ENCODE peak calls at places on chromosomes 3 and 15, in ten cellular contexts. J is body of pancreas; W is activated CD8-positive, alpha-beta memory T cell treated with anti-CD3 and anti-CD28 coated beads, Interleukin-2, amount 10 ng/mL, durations not matched to agents 7 days and 5 days; P is kidney epithelial cell; T is NAMALWA; L is AG08395; U is head of caudate nucleus; I is kidney; K is transverse colon; D is astrocyte of the spinal cord. X is an unnamed sample.

GRCh38 chr15:60548101-60548500 is 69.2 kb upstream of the ICE2 start:
- DNase-seq in U (no peak), W (peak; percentile 75), L (no peak), K (no peak), D (no peak), I (no peak), T (no peak), J (no peak), P (no peak), X (no peak)

GRCh38 chr3:132625613-132626012 is 28.5 kb downstream of the ACKR4 start:
- DNase-seq in I (no peak), L (no peak), W (no peak), U (no peak), J (no peak), K (no peak), T (peak; percentile 36), D (no peak), P (no peak), X (no peak)

GRCh38 chr3:59286791-59287531 is 237.1 kb upstream of the CFAP20DC start:
- DNase-seq in T (no peak), L (peak; percentile 81), I (no peak), J (peak; percentile 81), U (no peak), K (no peak), P (no peak), W (peak; percentile 71), D (no peak), X (no peak)

GRCh38 chr3:16090013-16090412 is 84.5 kb upstream of the GALNT15 start:
- DNase-seq in K (no peak), P (no peak), D (peak; percentile 96), W (no peak), L (peak; percentile 92), U (no peak), T (no peak), I (no peak), J (no peak), X (no peak)

GRCh38 chr15:54082836-54083492 is 104.7 kb downstream of the UNC13C start:
- DNase-seq in I (peak; percentile 51), K (no peak), W (no peak), D (no peak), T (peak; percentile 62), U (peak; percentile 10), J (no peak), P (no peak), L (no peak), X (peak; percentile 19)

GRCh38 chr15:84142888-84143337 is 92.7 kb upstream of the GOLGA6L4 start:
- DNase-seq in U (peak; percentile 73), L (peak; percentile 87), J (peak; percentile 83), K (peak; percentile 78), T (peak; percentile 96), W (peak; percentile 80), D (peak; percentile 75), P (peak; percentile 42), I (no peak), X (peak; percentile 87)

GRCh38 chr3:49024449-49024848 is 2.5 kb downstream of the NDUFAF3 start:
- DNase-seq in P (no peak), W (no peak), I (no peak), T (no peak), L (no peak), J (no peak), U (no peak), K (no peak), D (no peak), X (no peak)

GRCh38 chr3:197454014-197454413 is 101.8 kb downstream of the BDH1 start:
- DNase-seq in T (peak; percentile 58), K (peak; percentile 28), U (no peak), P (no peak), I (no peak), W (peak; percentile 46), J (no peak), D (no peak), L (peak; percentile 28), X (peak; percentile 57)

GRCh38 chr3:183182073-183182472 is 19.5 kb upstream of the LAMP3 start:
- DNase-seq in T (no peak), K (no peak), I (no peak), L (no peak), U (no peak), W (no peak), D (no peak), P (no peak), J (no peak), X (no peak)

GRCh38 chr15:42490246-42490742 is 647 bp downstream of the ZNF106 start:
- DNase-seq in D (peak; percentile 29), K (no peak), L (peak; percentile 7), W (no peak), T (peak; percentile 58), J (no peak), U (no peak), I (no peak), P (no peak), X (peak; percentile 9)

GRCh38 chr15:88745696-88746095 is 57.5 kb upstream of the ACAN start:
- DNase-seq in U (no peak), W (no peak), P (no peak), T (no peak), D (peak; percentile 12), I (no peak), K (no peak), L (peak; percentile 71), J (no peak), X (no peak)

GRCh38 chr3:169660709-169661566 is 2.6 kb downstream of the MECOM start:
- DNase-seq in T (no peak), I (no peak), K (no peak), D (peak; percentile 55), U (no peak), J (peak; percentile 49), W (peak; percentile 42), L (no peak), P (no peak), X (peak; percentile 47)

GRCh38 chr3:119352235-119352634 is 58.1 kb downstream of the ARHGAP31 start:
- DNase-seq in D (peak; percentile 38), U (no peak), W (no peak), L (no peak), P (no peak), T (peak; percentile 52), K (no peak), J (no peak), I (no peak), X (peak; percentile 70)

GRCh38 chr3:196232882-196233251 is 16.5 kb downstream of the SLC51A start:
- DNase-seq in L (no peak), W (no peak), U (no peak), P (no peak), D (no peak), I (no peak), J (no peak), K (no peak), T (no peak), X (no peak)